ENCODE peak calls at places on chromosomes 13 and 19, in five cellular contexts. B, M, I, Z and V are unnamed samples.

GRCh38 chr19:47691782-47692181 is 21.4 kb upstream of the EHD2 start:
- DNase-seq in M (no peak), I (no peak), B (no peak), Z (no peak), V (no peak)

GRCh38 chr19:50659318-50660082 is 10.3 kb downstream of the C19orf81 start:
- DNase-seq in I (no peak), M (no peak), B (no peak), Z (no peak), V (no peak)

GRCh38 chr19:49155830-49156346 is 692 bp upstream of the HRC start:
- DNase-seq in B (no peak), Z (no peak), M (no peak), I (peak; percentile 60), V (peak; percentile 56)

GRCh38 chr19:13077233-13077632 is 25.4 kb downstream of the LYL1 start:
- DNase-seq in M (no peak), Z (no peak), I (no peak), B (no peak), V (no peak)

GRCh38 chr19:17755977-17756670 is 4.8 kb downstream of the FCHO1 start:
- DNase-seq in Z (no peak), M (peak; percentile 37), B (peak; percentile 50), I (peak; percentile 89), V (peak; percentile 81)

GRCh38 chr19:48698046-48698445 is 2.3 kb downstream of the FUT2 start:
- DNase-seq in Z (no peak), B (peak; percentile 74), I (no peak), M (peak; percentile 62), V (no peak)

GRCh38 chr19:30386551-30387143 is 14.5 kb downstream of the ZNF536 start:
- DNase-seq in M (no peak), I (no peak), B (no peak), Z (no peak), V (no peak)

GRCh38 chr13:21676611-21677021 is 5.7 kb downstream of the FGF9 start:
- DNase-seq in Z (no peak), B (no peak), I (peak; percentile 71), M (no peak), V (peak; percentile 73)

GRCh38 chr19:39130337-39131254 is 5.0 kb downstream of the PAK4 start:
- DNase-seq in I (no peak), Z (no peak), M (no peak), B (no peak), V (no peak)

GRCh38 chr19:36152061-36152885 is at the start of gene COX7A1:
- DNase-seq in B (no peak), Z (peak; percentile 36), I (no peak), M (no peak), V (no peak)

GRCh38 chr19:51702754-51703654 is 9.9 kb downstream of the SPACA6 start:
- DNase-seq in Z (peak; percentile 72), M (peak; percentile 28), B (no peak), I (peak; percentile 81), V (peak; percentile 91)
- H3K4ac ChIP-seq in Z (no peak overlapping the region), M (no peak overlapping the region), B (no peak overlapping the region), I (no peak overlapping the region), V (no peak overlapping the region)

GRCh38 chr13:103862525-103862924 is 796.3 kb upstream of the SLC10A2 start:
- DNase-seq in I (no peak), Z (no peak), M (no peak), B (no peak), V (no peak)

GRCh38 chr13:103859952-103860351 is 793.7 kb upstream of the SLC10A2 start:
- DNase-seq in M (peak; percentile 3), B (no peak), I (no peak), Z (no peak), V (no peak)
- H2AFZ ChIP-seq in M (no peak overlapping the region), B (no peak overlapping the region), I (no peak overlapping the region), Z (no peak overlapping the region), V (no peak overlapping the region)

DNA sequence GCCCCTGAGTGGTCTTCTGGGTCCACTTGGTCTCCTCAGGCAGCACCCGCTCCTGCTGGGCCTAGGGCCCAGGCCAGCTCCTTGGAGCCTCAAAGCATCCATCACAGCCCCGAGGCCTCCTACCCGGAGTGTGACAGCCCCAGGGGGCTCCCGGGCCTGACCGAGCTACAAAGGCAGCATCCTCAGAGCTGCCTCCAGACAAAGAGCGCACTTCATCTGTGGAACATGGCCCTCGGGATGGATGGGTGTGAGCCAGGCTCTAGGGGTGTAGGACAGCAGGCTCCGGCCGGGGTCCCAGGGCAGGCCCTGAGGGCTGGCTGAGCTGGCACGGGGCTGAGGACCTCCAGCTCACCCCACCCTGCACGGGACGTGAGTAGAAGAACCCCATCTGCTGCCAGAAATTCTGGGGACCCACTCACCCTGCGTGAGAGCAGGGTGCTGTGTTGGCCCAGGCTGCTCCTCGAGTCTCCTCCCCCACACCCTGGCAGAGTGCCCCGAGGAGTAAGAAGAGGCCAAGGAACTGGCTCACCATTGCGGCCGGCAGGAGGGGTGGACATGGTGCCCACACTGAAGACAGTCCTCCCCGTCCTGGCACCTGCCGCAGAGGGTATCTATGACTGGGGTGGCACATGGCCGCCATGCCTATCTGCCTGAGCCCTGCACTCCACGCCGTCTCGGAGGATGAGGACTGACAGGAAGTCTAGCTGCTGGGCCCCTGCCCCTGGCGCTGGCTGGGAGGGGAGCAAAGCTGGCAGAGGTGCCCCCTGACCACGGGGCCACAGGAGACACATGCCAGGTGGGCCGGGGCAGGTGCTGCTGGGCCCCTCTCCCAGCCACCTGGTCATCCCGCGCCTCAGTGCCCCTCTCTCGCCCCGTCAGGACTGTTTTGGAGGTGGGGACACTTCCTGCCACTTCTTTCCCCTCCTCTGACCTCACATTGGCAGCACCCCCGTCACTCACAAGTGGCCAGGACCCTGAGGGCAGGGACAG is 22.3 kb downstream of the CEBPG start:
- DNase-seq in M (no peak), Z (no peak), B (peak; percentile 41), I (no peak), V (no peak)
- H3K4ac ChIP-seq in M (no peak overlapping the region), Z (no peak overlapping the region), B (no peak overlapping the region), I (no peak overlapping the region), V (no peak overlapping the region)

GRCh38 chr13:110942248-110942981 is 27.5 kb upstream of the ANKRD10 start:
- DNase-seq in Z (peak; percentile 32), M (peak; percentile 14), B (peak; percentile 44), I (no peak), V (no peak)
- H2AFZ ChIP-seq in Z (no peak overlapping the region), M (no peak overlapping the region), B (no peak overlapping the region), I (no peak overlapping the region), V (no peak overlapping the region)